ENCODE peak calls at places on chromosomes 6 and 20, in nine cellular contexts. M, D, E, U, L, P, G, H and T are unnamed samples.

GRCh38 chr6:93624408-93624807 is 205.0 kb upstream of the EPHA7 start:
- DNase-seq in M (no peak), D (no peak), E (no peak), U (no peak), L (no peak), P (no peak), G (no peak), H (no peak), T (no peak)

GRCh38 chr6:118580585-118581419 is 32.7 kb downstream of the PLN start:
- DNase-seq in M (no peak), D (peak), E (peak), U (peak), L (no peak), P (peak), G (no peak), H (no peak), T (peak)

GRCh38 chr20:64035066-64035932 is 683 bp upstream of the C20orf204 start:
- DNase-seq in M (peak), D (no peak), E (no peak), U (no peak), L (no peak), P (no peak), G (no peak), H (no peak), T (no peak)

GRCh38 chr6:106536357-106536756 is 92.9 kb downstream of the RTN4IP1 start:
- DNase-seq in M (no peak), D (no peak), E (no peak), U (no peak), L (no peak), P (no peak), G (no peak), H (no peak), T (peak)

GRCh38 chr6:150403458-150404245 is 34.8 kb downstream of the IYD start:
- DNase-seq in M (no peak), D (peak), E (no peak), U (peak), L (no peak), P (no peak), G (no peak), H (no peak), T (peak)

GRCh38 chr6:130961148-130961547 is 101.9 kb downstream of the EPB41L2 start:
- DNase-seq in M (no peak), D (no peak), E (no peak), U (no peak), L (no peak), P (no peak), G (no peak), H (no peak), T (no peak)

GRCh38 chr6:36688534-36689075 is 9.0 kb upstream of the RAB44 start:
- DNase-seq in M (peak), D (no peak), E (no peak), U (no peak), L (no peak), P (no peak), G (no peak), H (no peak), T (peak)

GRCh38 chr20:47701612-47702011 is 83.7 kb downstream of the SULF2 start:
- DNase-seq in M (no peak), D (no peak), E (no peak), U (no peak), L (no peak), P (no peak), G (no peak), H (no peak), T (no peak)

GRCh38 chr6:35600659-35601125 is 88.0 kb upstream of the TULP1 start:
- DNase-seq in M (no peak), D (peak), E (no peak), U (no peak), L (no peak), P (no peak), G (no peak), H (no peak), T (no peak)

GRCh38 chr6:10269814-10270472 is 144.9 kb downstream of the TFAP2A start:
- DNase-seq in M (no peak), D (no peak), E (no peak), U (peak), L (no peak), P (no peak), G (no peak), H (no peak), T (no peak)

GRCh38 chr6:7587631-7588100 is 2.3 kb upstream of the SNRNP48 start:
- DNase-seq in M (no peak), D (peak), E (no peak), U (peak), L (no peak), P (no peak), G (no peak), H (no peak), T (no peak)

GRCh38 chr6:70758883-70759282 is 91.2 kb downstream of the SMAP1 start:
- DNase-seq in M (no peak), D (no peak), E (no peak), U (no peak), L (no peak), P (no peak), G (no peak), H (no peak), T (no peak)

GRCh38 chr20:3749689-3750639 is 17.5 kb downstream of the HSPA12B start:
- DNase-seq in M (no peak), D (peak), E (peak), U (no peak), L (no peak), P (peak), G (no peak), H (peak), T (no peak)
- TF ChIP-seq CTCF in M (peak), D (peak), E (peak), U (peak), L (peak), P (peak), G (peak), H (peak), T (no peak)

DNA sequence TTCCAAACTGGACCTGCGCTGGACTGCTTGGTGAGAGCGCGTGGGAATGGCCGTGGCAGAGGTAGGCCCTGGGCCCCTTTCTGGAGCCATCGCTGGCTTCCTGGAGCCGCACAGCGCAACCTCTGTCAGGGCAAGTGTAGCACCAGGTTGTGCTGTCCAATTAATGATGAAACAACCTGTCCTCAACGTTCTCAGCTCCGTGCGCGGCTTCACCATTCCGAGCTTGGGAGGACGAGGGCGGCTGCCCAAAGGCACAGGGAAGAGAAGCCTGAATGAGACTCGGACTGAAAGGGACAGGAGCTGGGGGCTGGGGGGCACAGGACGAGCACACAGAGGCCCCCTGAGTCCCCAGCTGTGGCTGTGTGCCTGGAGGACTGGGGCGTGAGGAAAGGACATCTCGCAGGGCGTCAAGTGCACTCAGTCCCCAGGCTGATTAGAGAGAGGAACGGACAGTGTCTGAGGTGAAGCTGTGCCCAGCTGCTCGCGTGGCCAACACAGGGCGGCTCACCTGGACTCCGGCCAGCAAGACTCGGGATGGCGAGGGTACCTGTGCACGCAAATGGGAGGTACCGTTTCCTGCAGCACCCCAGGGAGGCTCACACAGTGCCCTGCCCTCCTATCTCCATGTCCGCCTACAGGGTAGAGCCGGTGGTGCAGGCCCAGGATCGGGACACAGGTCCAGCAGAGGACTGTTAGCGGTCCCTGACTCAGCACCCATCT is 403.3 kb downstream of the TAF4 start:
- DNase-seq in M (no peak), D (no peak), E (no peak), U (no peak), L (no peak), P (no peak), G (no peak), H (no peak), T (no peak)
- TF ChIP-seq CTCF in M (no peak), D (no peak), E (peak), U (no peak), L (no peak), P (peak), G (no peak), H (peak), T (no peak)

GRCh38 chr6:170516783-170517616 is 36.1 kb downstream of the PSMB1 start:
- DNase-seq in M (no peak), D (peak), E (no peak), U (peak), L (peak), P (peak), G (peak), H (no peak), T (peak)

GRCh38 chr6:170523256-170524187 is 29.6 kb downstream of the PSMB1 start:
- DNase-seq in M (no peak), D (no peak), E (no peak), U (no peak), L (peak), P (no peak), G (no peak), H (no peak), T (no peak)

GRCh38 chr6:170524188-170524535 is 28.9 kb downstream of the PSMB1 start:
- DNase-seq in M (no peak), D (no peak), E (no peak), U (no peak), L (peak), P (no peak), G (no peak), H (no peak), T (no peak)

GRCh38 chr6:170525795-170526194 is 27.3 kb downstream of the PSMB1 start:
- DNase-seq in M (no peak), D (no peak), E (no peak), U (no peak), L (no peak), P (no peak), G (no peak), H (no peak), T (no peak)

GRCh38 chr6:170522565-170523183 is 30.4 kb downstream of the PSMB1 start:
- DNase-seq in M (no peak), D (peak), E (no peak), U (no peak), L (peak), P (peak), G (no peak), H (no peak), T (peak)
- TF ChIP-seq CTCF in M (no peak), D (peak), E (peak), U (peak), L (no peak), P (no peak), G (no peak), H (no peak), T (peak)

GRCh38 chr6:75204959-75205775 is 686 bp downstream of the COL12A1 start:
- DNase-seq in M (peak), D (peak), E (no peak), U (peak), L (peak), P (peak), G (no peak), H (no peak), T (peak)
- TF ChIP-seq CTCF in M (no peak), D (no peak), E (no peak), U (no peak), L (no peak), P (no peak), G (no peak), H (no peak), T (no peak)

GRCh38 chr6:89494131-89494793 is 61.3 kb downstream of the ANKRD6 start:
- DNase-seq in M (no peak), D (no peak), E (no peak), U (no peak), L (no peak), P (no peak), G (no peak), H (no peak), T (no peak)
- TF ChIP-seq CTCF in M (no peak), D (no peak), E (no peak), U (peak), L (no peak), P (peak), G (no peak), H (peak), T (no peak)

GRCh38 chr6:154733610-154734379 is 579 bp downstream of the SCAF8 start:
- DNase-seq in M (peak), D (peak), E (peak), U (peak), L (peak), P (peak), G (peak), H (peak), T (peak)
- TF ChIP-seq CTCF in M (no peak), D (no peak), E (peak), U (no peak), L (no peak), P (no peak), G (peak), H (no peak), T (no peak)

DNA sequence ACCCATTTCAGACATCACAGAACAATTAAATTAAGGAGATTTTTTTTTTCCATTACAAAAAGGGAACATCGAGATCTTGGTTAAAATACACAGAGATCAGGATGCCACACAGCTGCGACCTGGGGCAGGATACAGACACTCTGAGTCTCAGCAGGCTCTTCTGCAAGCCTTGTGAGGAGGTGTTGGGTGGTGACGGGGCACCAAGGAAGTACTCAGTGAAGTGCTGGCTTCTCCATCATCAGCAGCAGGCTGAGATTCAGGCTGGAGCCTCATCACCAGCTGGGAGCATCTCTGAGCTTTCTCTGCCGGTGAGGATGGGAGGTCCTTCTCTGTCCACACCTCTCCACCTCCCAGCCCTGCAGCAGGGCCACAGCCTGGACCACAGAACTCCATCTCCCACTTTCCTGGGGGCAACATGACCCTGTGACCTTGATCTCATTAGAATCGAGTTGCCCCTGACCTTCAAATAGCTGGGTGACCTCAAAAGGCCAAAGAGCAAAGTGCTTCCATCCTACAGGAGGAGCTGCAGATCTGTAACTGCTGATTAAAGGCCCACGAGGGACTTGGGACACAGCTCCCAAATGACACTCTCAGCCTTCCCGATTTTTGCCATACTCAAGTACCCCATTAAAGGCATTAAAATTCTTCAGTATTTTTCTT is 16.0 kb downstream of the PMEPA1 start:
- DNase-seq in M (no peak), D (no peak), E (no peak), U (no peak), L (no peak), P (no peak), G (no peak), H (no peak), T (no peak)
- TF ChIP-seq CTCF in M (no peak), D (no peak), E (no peak), U (no peak), L (no peak), P (no peak), G (no peak), H (no peak), T (no peak)